ENCODE peak calls at places on chromosomes 2 and 18, in six cellular contexts. U is left cardiac atrium; S is lower leg skin; W is A549; Z is stimulated activated CD4-positive, alpha-beta T cell treated with anti-CD3 and anti-CD28 coated beads, Interleukin-4, amount 100 ng/mL, for 24 hours; L is kidney glomerular epithelial cell. I is an unnamed sample.

GRCh38 chr2:238636269-238637073 is 209.7 kb downstream of the ASB1 start:
- DNase-seq in U (no peak), S (peak), W (no peak), Z (no peak), L (no peak), I (no peak)

GRCh38 chr2:44949329-44950151 is 8.0 kb downstream of the SIX3 start:
- DNase-seq in U (no peak), S (no peak), W (no peak), Z (no peak), L (no peak), I (no peak)

GRCh38 chr18:8858888-8859511 is 153.6 kb downstream of the MTCL1 start:
- DNase-seq in U (no peak), S (peak), W (peak), Z (no peak), L (peak), I (peak)

GRCh38 chr18:48222118-48222517 is 187.1 kb downstream of the ZBTB7C start:
- DNase-seq in U (peak), S (peak), W (peak), Z (no peak), L (peak), I (no peak)

GRCh38 chr2:143720093-143720664 is 591.0 kb downstream of the ARHGAP15 start:
- DNase-seq in U (no peak), S (no peak), W (peak), Z (no peak), L (no peak), I (no peak)

GRCh38 chr2:232385660-232386489 is 7.3 kb downstream of the ALPP start:
- DNase-seq in U (no peak), S (no peak), W (peak), Z (no peak), L (no peak), I (no peak)

GRCh38 chr2:45274190-45274926 is 265.1 kb upstream of the SIX2 start:
- DNase-seq in U (no peak), S (no peak), W (no peak), Z (no peak), L (no peak), I (no peak)

GRCh38 chr2:235330775-235331438 is 162.9 kb upstream of the AGAP1 start:
- DNase-seq in U (no peak), S (no peak), W (peak), Z (no peak), L (no peak), I (peak)

GRCh38 chr2:159046966-159047365 is 78.5 kb downstream of the TANC1 start:
- DNase-seq in U (no peak), S (no peak), W (no peak), Z (no peak), L (no peak), I (no peak)

GRCh38 chr2:84727315-84727714 is 153.6 kb downstream of the TRABD2A start:
- DNase-seq in U (no peak), S (no peak), W (no peak), Z (no peak), L (no peak), I (no peak)

GRCh38 chr18:2027026-2027425 is 544.3 kb downstream of the METTL4 start:
- DNase-seq in U (no peak), S (no peak), W (no peak), Z (no peak), L (peak), I (no peak)

GRCh38 chr2:204321910-204322765 is 223.1 kb upstream of the PARD3B start:
- DNase-seq in U (peak), S (no peak), W (peak), Z (no peak), L (no peak), I (no peak)

I was measured in Panc1.